ENCODE peak calls at places on chromosome 11, in seven cellular contexts. J is upper lobe of left lung, I is ovary, N is tibial nerve, B is suprapubic skin, D is stomach, M is sigmoid colon. Z is an unnamed sample. For H3K36me3, the result is how much of the 10 kb centered on the place peaks cover.

GRCh38 chr11:86955674-86956522 is 703 bp upstream of the FZD4 start:
- DNase-seq in N (peak), B (peak), D (peak), M (peak), J (peak), I (peak), Z (peak)

GRCh38 chr11:90476442-90477007 is 253.7 kb upstream of the CHORDC1 start:
- DNase-seq in I (no peak), N (peak), J (no peak), B (no peak), M (no peak), D (peak), Z (no peak)

GRCh38 chr11:132471491-132471890 is 1060.8 kb downstream of the OPCML start:
- DNase-seq in N (no peak), B (no peak), D (no peak), J (no peak), M (no peak), I (no peak), Z (no peak)

GRCh38 chr11:70433038-70433437 is 34.7 kb downstream of the CTTN start:
- DNase-seq in J (no peak), I (no peak), D (no peak), M (no peak), B (no peak), N (no peak), Z (no peak)

GRCh38 chr11:20337526-20338154 is 25.9 kb upstream of the HTATIP2 start:
- DNase-seq in D (no peak), B (no peak), I (no peak), J (no peak), M (no peak), N (peak), Z (peak)

GRCh38 chr11:130295657-130296056 is 19.1 kb downstream of the ZBTB44 start:
- DNase-seq in N (no peak), I (no peak), D (no peak), B (no peak), J (no peak), M (no peak), Z (no peak)

GRCh38 chr11:19978668-19979518 is 181.4 kb downstream of the DBX1 start:
- DNase-seq in B (no peak), N (no peak), D (no peak), J (no peak), M (peak), I (peak), Z (no peak)

GRCh38 chr11:68890490-68891231 is 13.0 kb downstream of the MRPL21 start:
- DNase-seq in D (peak), M (peak), B (peak), J (peak), N (peak), I (no peak), Z (peak)

GRCh38 chr11:84817998-84818397 is 809.1 kb downstream of the DLG2 start:
- DNase-seq in M (no peak), J (no peak), N (no peak), I (no peak), B (no peak), D (no peak), Z (no peak)

GRCh38 chr11:126533560-126533959 is 178.1 kb downstream of the ST3GAL4 start:
- DNase-seq in D (no peak), B (no peak), J (peak), I (no peak), N (no peak), M (no peak), Z (no peak)

GRCh38 chr11:72584293-72584921 is 89.8 kb downstream of the PDE2A start:
- DNase-seq in N (peak), B (peak), M (peak), I (no peak), D (peak), J (peak), Z (peak)

GRCh38 chr11:3123761-3124733 is 41.1 kb downstream of the OSBPL5 start:
- DNase-seq in I (peak), B (peak), J (peak), D (peak), N (peak), M (peak), Z (peak)

GRCh38 chr11:57792870-57793269 is 31.3 kb downstream of the CTNND1 start:
- DNase-seq in N (no peak), I (no peak), M (no peak), B (no peak), J (no peak), D (no peak), Z (no peak)

GRCh38 chr11:120647681-120648080 is 136.1 kb downstream of the GRIK4 start:
- DNase-seq in N (no peak), J (peak), B (no peak), D (no peak), I (no peak), M (no peak), Z (no peak)

GRCh38 chr11:75577198-75577597 is 15.1 kb downstream of the SERPINH1 start:
- DNase-seq in B (no peak), D (peak), I (no peak), M (no peak), J (no peak), N (peak), Z (peak)

GRCh38 chr11:63485777-63486176 is 5.2 kb downstream of the PLAAT5 start:
- DNase-seq in J (no peak), M (no peak), I (no peak), B (no peak), D (no peak), N (no peak), Z (no peak)

GRCh38 chr11:75733346-75734107 is 15.9 kb downstream of the MOGAT2 start:
- DNase-seq in I (no peak), B (no peak), M (no peak), D (peak), N (no peak), J (no peak), Z (no peak)

GRCh38 chr11:100748153-100748552 is 61.1 kb downstream of the ARHGAP42 start:
- DNase-seq in M (no peak), N (no peak), J (no peak), I (no peak), D (no peak), B (no peak), Z (no peak)

GRCh38 chr11:28657378-28658030 is 549.3 kb downstream of the METTL15 start:
- DNase-seq in J (no peak), D (no peak), B (no peak), M (no peak), I (no peak), N (no peak), Z (no peak)

GRCh38 chr11:73376803-73377629 is 817 bp downstream of the RELT start:
- DNase-seq in D (peak), B (peak), I (peak), N (peak), J (peak), M (peak), Z (peak)

GRCh38 chr11:61841636-61842332 is 13.7 kb downstream of the FADS2 start:
- DNase-seq in D (no peak), J (no peak), M (no peak), I (no peak), N (no peak), B (no peak), Z (no peak)

GRCh38 chr11:102600666-102601065 is 24.5 kb downstream of the MMP20 start:
- DNase-seq in N (no peak), D (no peak), M (no peak), I (no peak), B (no peak), J (no peak), Z (no peak)

GRCh38 chr11:134662629-134663360 is 250.8 kb upstream of the B3GAT1 start:
- DNase-seq in I (no peak), B (no peak), N (no peak), J (no peak), M (peak), D (peak), Z (no peak)

GRCh38 chr11:1234771-1235614 is 12.1 kb downstream of the MUC5B start:
- DNase-seq in I (no peak), D (no peak), M (peak), B (peak), N (no peak), J (peak), Z (peak)

GRCh38 chr11:120956710-120957500 is 67.0 kb upstream of the TBCEL start:
- DNase-seq in B (no peak), N (no peak), I (no peak), D (no peak), M (no peak), J (peak), Z (no peak)

GRCh38 chr11:444397-445144 is 2.8 kb upstream of the ANO9 start:
- DNase-seq in J (no peak), I (no peak), M (no peak), N (no peak), D (peak), B (no peak), Z (peak)

GRCh38 chr11:64759131-64759721 is 548 bp downstream of the PYGM start:
- DNase-seq in D (no peak), J (peak), M (peak), N (no peak), I (peak), B (no peak), Z (no peak)

GRCh38 chr11:64396079-64396591 is 37.2 kb downstream of the RPS6KA4 start:
- DNase-seq in M (no peak), D (no peak), I (no peak), J (no peak), N (no peak), B (no peak), Z (no peak)

GRCh38 chr11:126317681-126318641 is 14.1 kb downstream of the DCPS start:
- DNase-seq in D (no peak), I (peak), J (no peak), B (peak), M (peak), N (peak), Z (peak)

GRCh38 chr11:121535122-121535796 is 82.5 kb upstream of the SORL1-AS1 start:
- DNase-seq in J (no peak), N (no peak), B (no peak), M (no peak), D (no peak), I (no peak), Z (no peak)

GRCh38 chr11:73386026-73386425 is 9.8 kb downstream of the RELT start:
- DNase-seq in I (no peak), B (no peak), N (no peak), J (no peak), D (no peak), M (peak), Z (peak)

GRCh38 chr11:76376746-76377558 is 4.0 kb downstream of the THAP12 start:
- DNase-seq in J (no peak), I (no peak), M (no peak), D (no peak), B (no peak), N (no peak), Z (no peak)

GRCh38 chr11:121929581-121929980 is 186.4 kb downstream of the BLID start:
- DNase-seq in B (no peak), M (no peak), J (no peak), N (peak), D (no peak), I (peak), Z (no peak)

GRCh38 chr11:2808850-2809847 is 76.4 kb downstream of the CDKN1C start:
- DNase-seq in D (no peak), J (peak), N (no peak), I (peak), B (peak), M (peak), Z (peak)

DNA sequence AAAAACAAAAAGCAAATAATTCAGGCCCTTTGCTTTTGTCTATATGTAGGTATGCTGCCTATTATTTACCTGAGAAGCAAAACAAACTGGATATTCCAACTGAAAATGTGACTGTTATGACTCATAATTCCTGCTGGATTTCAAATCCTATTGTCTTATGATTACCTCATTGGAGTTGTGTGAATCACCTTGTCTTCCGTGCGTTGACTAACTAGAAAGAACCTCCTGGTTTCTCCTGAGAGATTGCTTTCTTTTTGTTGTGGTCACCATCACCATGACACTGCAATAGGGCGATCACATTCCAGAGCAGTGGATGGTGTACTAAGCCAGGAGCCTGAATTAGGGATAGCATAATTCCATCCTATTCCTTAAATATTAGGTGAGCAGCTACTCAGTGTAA is 23.0 kb upstream of the EXPH5 start:
- DNase-seq in M (no peak), B (no peak), D (no peak), J (no peak), I (no peak), N (no peak), Z (no peak)
- TF ChIP-seq EP300 in M (no peak), B (no peak), D (no peak), J (no peak), I (no peak), N (no peak), Z (no peak)

GRCh38 chr11:78299000-78299712 is 110.4 kb downstream of the USP35 start:
- DNase-seq in D (no peak), B (no peak), N (no peak), I (no peak), J (no peak), M (no peak), Z (no peak)
- H3K27ac ChIP-seq in D (peak), B (no peak), N (no peak), I (no peak), J (no peak), M (no peak), Z (no peak)

GRCh38 chr11:17135934-17136683 is 58.6 kb upstream of the RPS13 start:
- DNase-seq in I (no peak), B (no peak), J (no peak), M (no peak), D (no peak), N (no peak), Z (no peak)
- H3K36me3 ChIP-seq in I (under half), B (under half), J (half or more), M (half or more), D (under half), N (half or more), Z (under half)

GRCh38 chr11:12800032-12800671 is 125.9 kb downstream of the TEAD1 start:
- DNase-seq in B (no peak), N (no peak), D (peak), M (no peak), I (no peak), J (no peak), Z (peak)

GRCh38 chr11:12803086-12803826 is 129.0 kb downstream of the TEAD1 start:
- DNase-seq in N (no peak), B (no peak), M (no peak), D (no peak), J (peak), I (no peak), Z (no peak)

GRCh38 chr11:12799373-12799835 is 125.2 kb downstream of the TEAD1 start:
- DNase-seq in I (no peak), M (no peak), N (no peak), B (no peak), J (no peak), D (no peak), Z (no peak)

GRCh38 chr11:12801976-12802375 is 127.8 kb downstream of the TEAD1 start:
- DNase-seq in M (no peak), J (no peak), D (no peak), I (no peak), N (no peak), B (no peak), Z (no peak)

GRCh38 chr11:12802418-12803085 is 128.3 kb downstream of the TEAD1 start:
- DNase-seq in I (peak), M (peak), J (no peak), D (peak), N (no peak), B (no peak), Z (peak)
- TF ChIP-seq EP300 in I (no peak), M (no peak), J (peak), D (no peak), N (no peak), B (no peak), Z (peak)

DNA sequence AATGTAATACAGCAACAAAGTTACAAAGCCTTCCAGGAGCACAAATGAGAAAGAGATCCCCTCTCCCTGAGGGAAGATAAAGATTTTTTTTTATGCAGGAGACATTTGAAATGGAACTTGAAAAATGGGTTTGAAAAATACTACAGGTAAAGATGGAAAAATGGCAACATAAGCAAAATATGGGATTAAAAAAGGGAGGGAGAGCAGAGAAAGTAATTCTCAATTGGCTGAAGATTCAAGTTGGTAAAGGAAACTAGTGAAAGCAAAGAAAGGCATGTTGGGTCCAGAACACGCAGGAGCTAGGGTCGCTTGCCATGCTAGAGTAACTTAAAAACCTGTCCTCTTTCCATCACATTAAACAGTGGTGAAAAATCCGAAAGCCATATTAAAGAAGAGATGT is 1.5 kb downstream of the ZW10 start:
- DNase-seq in B (no peak), N (no peak), I (no peak), J (no peak), D (no peak), M (no peak), Z (no peak)
- H3K27ac ChIP-seq in B (no peak), N (no peak), I (no peak), J (no peak), D (no peak), M (no peak), Z (no peak)

DNA sequence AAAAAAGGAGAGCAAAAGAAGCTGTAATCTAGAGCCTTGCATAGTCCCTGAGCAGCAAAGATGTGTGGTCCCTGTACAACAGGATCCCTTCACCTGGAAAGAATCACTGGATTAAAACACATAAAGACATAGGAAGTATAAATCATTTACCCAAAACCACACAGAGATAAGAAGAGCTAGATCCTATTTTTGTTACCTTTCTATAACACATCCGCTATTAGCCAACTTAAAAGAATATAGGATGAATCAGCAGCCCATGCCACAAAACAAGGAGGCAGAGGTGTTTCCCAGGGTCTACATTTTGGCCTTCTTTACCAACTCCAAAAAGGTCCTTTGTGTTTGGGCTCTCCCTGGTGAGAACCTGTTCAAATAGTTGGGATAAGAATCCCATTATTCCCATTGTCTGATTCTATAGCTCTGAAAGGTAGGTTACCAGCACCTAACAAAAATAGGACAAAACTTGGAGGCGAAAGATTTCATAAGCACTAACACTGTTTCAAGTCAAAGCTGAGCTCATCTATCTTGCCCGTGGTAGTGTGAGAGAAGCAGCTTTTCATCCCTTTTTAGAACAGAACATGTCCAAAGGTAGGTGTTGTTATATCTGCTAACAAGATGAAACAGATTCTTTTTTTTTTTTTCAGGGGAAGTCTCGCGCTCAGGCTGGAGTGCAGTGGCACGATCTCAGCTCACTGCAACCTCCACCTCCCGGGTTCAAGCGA is 26.8 kb downstream of the PAK1 start:
- DNase-seq in B (no peak), M (no peak), I (no peak), D (no peak), J (no peak), N (no peak), Z (no peak)
- H3K36me3 ChIP-seq in B (under half), M (under half), I (under half), D (under half), J (under half), N (under half), Z (under half)

GRCh38 chr11:66112640-66113098 is 42.6 kb downstream of the PACS1 start:
- DNase-seq in M (no peak), B (no peak), I (no peak), N (peak), D (no peak), J (no peak), Z (peak)
- TF ChIP-seq EP300 in M (no peak), B (no peak), I (no peak), N (no peak), D (no peak), J (no peak), Z (no peak)

DNA sequence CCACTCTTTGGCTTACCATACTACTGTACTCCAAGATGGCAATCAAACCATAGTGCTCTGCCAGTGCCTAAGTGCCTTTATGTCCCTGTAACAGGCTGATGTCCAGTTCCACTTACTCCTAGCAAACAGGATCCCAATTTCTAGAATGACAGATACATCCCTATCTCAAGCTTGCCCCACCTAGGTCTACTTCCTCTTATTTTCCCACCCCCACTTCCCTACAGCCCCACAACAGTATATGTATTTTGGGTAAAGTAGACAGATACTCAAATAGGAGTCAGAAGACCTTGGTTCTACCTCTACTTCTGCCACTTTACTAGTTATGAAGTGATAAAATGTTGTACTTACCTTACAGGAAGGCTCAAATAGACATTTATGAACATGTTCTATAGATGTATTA is 24.1 kb downstream of the SIK3 start:
- DNase-seq in D (no peak), N (no peak), J (no peak), I (no peak), B (no peak), M (no peak), Z (no peak)
- H3K27ac ChIP-seq in D (no peak), N (no peak), J (no peak), I (no peak), B (no peak), M (peak), Z (no peak)

DNA sequence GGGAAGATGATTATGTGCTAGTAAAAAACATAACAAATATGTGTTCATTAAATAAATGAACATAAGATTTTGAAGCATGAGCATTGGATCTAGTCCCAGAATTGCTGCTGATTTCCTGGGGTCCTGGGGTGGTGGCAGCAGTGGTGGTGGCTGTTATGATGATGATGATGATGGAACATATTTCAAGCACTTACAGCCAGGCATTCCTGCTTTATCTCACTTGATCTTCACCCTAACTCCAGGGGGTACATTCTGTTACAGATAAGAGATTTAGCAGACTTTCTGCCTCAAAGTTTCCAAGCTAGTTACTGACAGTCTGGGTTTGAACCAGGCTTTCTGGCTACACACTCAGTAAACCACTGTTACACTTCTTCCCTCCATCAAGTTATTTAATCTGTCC is 5.2 kb downstream of the TRAPPC4 start:
- DNase-seq in I (no peak), D (no peak), M (no peak), B (no peak), N (no peak), J (no peak), Z (no peak)
- H3K36me3 ChIP-seq in I (under half), D (under half), M (half or more), B (under half), N (half or more), J (half or more), Z (under half)

GRCh38 chr11:46144741-46145140 is 23.5 kb upstream of the PHF21A start:
- DNase-seq in I (no peak), B (no peak), N (no peak), M (no peak), J (peak), D (no peak), Z (no peak)
- TF ChIP-seq EP300 in I (no peak), B (no peak), N (no peak), M (no peak), J (no peak), D (no peak), Z (no peak)